ENCODE peak calls at places on chromosomes 1 and 21, in five cellular contexts. One of them, this sample, is unnamed.

GRCh38 chr1:57736940-57737339 is 313.1 kb upstream of the DAB1 start:
- DNase-seq in K562: no peak
- DNase-seq in H1: no peak
- DNase-seq in HCT116: no peak
- DNase-seq in SK-N-SH: no peak
- DNase-seq in this sample: no peak

GRCh38 chr21:29209696-29210095 is 79.3 kb downstream of the MAP3K7CL start:
- DNase-seq in K562: no peak
- DNase-seq in H1: no peak
- DNase-seq in HCT116: no peak
- DNase-seq in SK-N-SH: no peak
- DNase-seq in this sample: no peak

GRCh38 chr1:20719261-20719660 is 1.5 kb upstream of the KIF17 start:
- DNase-seq in K562: no peak
- DNase-seq in H1: no peak
- DNase-seq in HCT116: no peak
- DNase-seq in SK-N-SH: no peak
- DNase-seq in this sample: no peak

GRCh38 chr21:45178971-45179370 is 104.6 kb downstream of the ADARB1 start:
- DNase-seq in K562: no peak
- DNase-seq in H1: no peak
- DNase-seq in HCT116: no peak
- DNase-seq in SK-N-SH: no peak
- DNase-seq in this sample: no peak

GRCh38 chr1:67307251-67308060 is at the start of gene IL12RB2:
- DNase-seq in K562: no peak
- DNase-seq in H1: no peak
- DNase-seq in HCT116: no peak
- DNase-seq in SK-N-SH: peak; percentile 85
- DNase-seq in this sample: no peak

GRCh38 chr1:159250817-159251216 is 46.1 kb downstream of the ACKR1 start:
- DNase-seq in K562: no peak
- DNase-seq in H1: no peak
- DNase-seq in HCT116: no peak
- DNase-seq in SK-N-SH: no peak
- DNase-seq in this sample: no peak

GRCh38 chr1:9149837-9150581 is 21.1 kb upstream of the GPR157 start:
- DNase-seq in K562: no peak
- DNase-seq in H1: no peak
- DNase-seq in HCT116: no peak
- DNase-seq in SK-N-SH: no peak
- DNase-seq in this sample: no peak

GRCh38 chr1:192747942-192748341 is 60.9 kb upstream of the RGS2 start:
- DNase-seq in K562: no peak
- DNase-seq in H1: no peak
- DNase-seq in HCT116: no peak
- DNase-seq in SK-N-SH: peak; percentile 4
- DNase-seq in this sample: no peak

GRCh38 chr1:162279099-162279498 is 97.6 kb downstream of the SPATA46 start:
- DNase-seq in K562: no peak
- DNase-seq in H1: no peak
- DNase-seq in HCT116: no peak
- DNase-seq in SK-N-SH: no peak
- DNase-seq in this sample: no peak

GRCh38 chr1:31672988-31673387 is 28.3 kb upstream of the PEF1 start:
- DNase-seq in K562: no peak
- DNase-seq in H1: no peak
- DNase-seq in HCT116: no peak
- DNase-seq in SK-N-SH: peak; percentile 46
- DNase-seq in this sample: no peak

GRCh38 chr1:18526436-18527275 is 45.9 kb downstream of the KLHDC7A start:
- DNase-seq in K562: no peak
- DNase-seq in H1: no peak
- DNase-seq in HCT116: no peak
- DNase-seq in SK-N-SH: no peak
- DNase-seq in this sample: no peak

GRCh38 chr1:163401211-163401610 is 79.5 kb downstream of the NUF2 start:
- DNase-seq in K562: no peak
- DNase-seq in H1: no peak
- DNase-seq in HCT116: no peak
- DNase-seq in SK-N-SH: no peak
- DNase-seq in this sample: no peak

GRCh38 chr21:29072873-29073221 is 601 bp downstream of the CCT8 start:
- DNase-seq in K562: no peak
- DNase-seq in H1: no peak
- DNase-seq in HCT116: no peak
- DNase-seq in SK-N-SH: peak; percentile 26
- DNase-seq in this sample: no peak

GRCh38 chr1:5525597-5526384 is 466.4 kb downstream of the NPHP4 start:
- DNase-seq in K562: no peak
- DNase-seq in H1: no peak
- DNase-seq in HCT116: no peak
- DNase-seq in SK-N-SH: no peak
- DNase-seq in this sample: no peak

GRCh38 chr21:31644648-31645047 is 14.8 kb upstream of the SOD1 start:
- DNase-seq in K562: no peak
- DNase-seq in H1: no peak
- DNase-seq in HCT116: no peak
- DNase-seq in SK-N-SH: no peak
- DNase-seq in this sample: no peak

GRCh38 chr1:183030053-183030452 is 6.8 kb downstream of the LAMC1 start:
- DNase-seq in K562: no peak
- DNase-seq in H1: no peak
- DNase-seq in HCT116: no peak
- DNase-seq in SK-N-SH: no peak
- DNase-seq in this sample: no peak

GRCh38 chr1:67748630-67749029 is 63.6 kb downstream of the GADD45A start:
- DNase-seq in K562: no peak
- DNase-seq in H1: no peak
- DNase-seq in HCT116: no peak
- DNase-seq in SK-N-SH: no peak
- DNase-seq in this sample: no peak

GRCh38 chr1:159937014-159937750 is 8.2 kb downstream of the IGSF9 start:
- DNase-seq in K562: no peak
- DNase-seq in H1: no peak
- DNase-seq in HCT116: no peak
- DNase-seq in SK-N-SH: no peak
- DNase-seq in this sample: no peak

GRCh38 chr1:67724928-67725560 is 40.0 kb downstream of the GADD45A start:
- DNase-seq in K562: no peak
- DNase-seq in H1: no peak
- DNase-seq in HCT116: no peak
- DNase-seq in SK-N-SH: no peak
- DNase-seq in this sample: peak; percentile 47

GRCh38 chr1:17759114-17759513 is 4.0 kb downstream of the ACTL8 start:
- DNase-seq in K562: peak; percentile 74
- DNase-seq in H1: no peak
- DNase-seq in HCT116: peak; percentile 22
- DNase-seq in SK-N-SH: no peak
- DNase-seq in this sample: no peak

GRCh38 chr1:159977364-159978106 is 23.5 kb upstream of the SLAMF9 start:
- DNase-seq in K562: no peak
- DNase-seq in H1: no peak
- DNase-seq in HCT116: no peak
- DNase-seq in SK-N-SH: no peak
- DNase-seq in this sample: no peak

GRCh38 chr1:228005511-228006033 is 1.2 kb upstream of the WNT3A start:
- DNase-seq in K562: no peak
- DNase-seq in H1: no peak
- DNase-seq in HCT116: no peak
- DNase-seq in SK-N-SH: peak; percentile 25
- DNase-seq in this sample: no peak

GRCh38 chr1:205543351-205544305 is 39.2 kb downstream of the CDK18 start:
- DNase-seq in K562: peak; percentile 56
- DNase-seq in H1: peak; percentile 50
- DNase-seq in HCT116: no peak
- DNase-seq in SK-N-SH: peak; percentile 78
- DNase-seq in this sample: peak; percentile 98

GRCh38 chr1:32071758-32072621 is 749 bp upstream of the TMEM39B start:
- DNase-seq in K562: no peak
- DNase-seq in H1: no peak
- DNase-seq in HCT116: no peak
- DNase-seq in SK-N-SH: no peak
- DNase-seq in this sample: no peak

GRCh38 chr1:1290238-1290731 is 10.0 kb downstream of the SCNN1D start:
- DNase-seq in K562: peak; percentile 79
- DNase-seq in H1: no peak
- DNase-seq in HCT116: no peak
- DNase-seq in SK-N-SH: peak; percentile 89
- DNase-seq in this sample: peak; percentile 84

GRCh38 chr1:198846506-198847010 is 207.7 kb downstream of the PTPRC start:
- DNase-seq in K562: no peak
- DNase-seq in H1: no peak
- DNase-seq in HCT116: no peak
- DNase-seq in SK-N-SH: no peak
- DNase-seq in this sample: no peak

GRCh38 chr1:237891979-237892378 is 1.3 kb upstream of the ZP4 start:
- DNase-seq in K562: no peak
- DNase-seq in H1: no peak
- DNase-seq in HCT116: no peak
- DNase-seq in SK-N-SH: no peak
- DNase-seq in this sample: no peak

GRCh38 chr1:176595217-176595616 is 132.2 kb downstream of the PAPPA2 start:
- DNase-seq in K562: no peak
- DNase-seq in H1: no peak
- DNase-seq in HCT116: no peak
- DNase-seq in SK-N-SH: no peak
- DNase-seq in this sample: no peak

GRCh38 chr1:14809186-14809981 is 210.9 kb downstream of the KAZN start:
- DNase-seq in K562: no peak
- DNase-seq in H1: no peak
- DNase-seq in HCT116: no peak
- DNase-seq in SK-N-SH: no peak
- DNase-seq in this sample: no peak

GRCh38 chr1:223683586-223684487 is 18.3 kb upstream of the CAPN8 start:
- DNase-seq in K562: peak; percentile 55
- DNase-seq in H1: no peak
- DNase-seq in HCT116: no peak
- DNase-seq in SK-N-SH: peak; percentile 60
- DNase-seq in this sample: peak; percentile 55

GRCh38 chr21:35713914-35714313 is 346.4 kb downstream of the SETD4 start:
- DNase-seq in K562: no peak
- DNase-seq in H1: no peak
- DNase-seq in HCT116: no peak
- DNase-seq in SK-N-SH: no peak
- DNase-seq in this sample: no peak

GRCh38 chr1:235227414-235227813 is 66.4 kb upstream of the RBM34 start:
- DNase-seq in K562: no peak
- DNase-seq in H1: no peak
- DNase-seq in HCT116: no peak
- DNase-seq in SK-N-SH: no peak
- DNase-seq in this sample: no peak
- TF ChIP-seq JUND in K562: no peak
- TF ChIP-seq JUND in H1: no peak
- TF ChIP-seq JUND in HCT116: no peak
- TF ChIP-seq JUND in SK-N-SH: no peak
- TF ChIP-seq JUND in this sample: no peak

GRCh38 chr21:46184625-46185555 is 631 bp upstream of the SPATC1L start:
- DNase-seq in K562: peak; percentile 86
- DNase-seq in H1: peak; percentile 88
- DNase-seq in HCT116: peak; percentile 8
- DNase-seq in SK-N-SH: peak; percentile 78
- DNase-seq in this sample: peak; percentile 87

GRCh38 chr21:46182548-46183336 is 1.5 kb downstream of the SPATC1L start:
- DNase-seq in K562: peak; percentile 85
- DNase-seq in H1: no peak
- DNase-seq in HCT116: no peak
- DNase-seq in SK-N-SH: no peak
- DNase-seq in this sample: no peak

GRCh38 chr21:46181953-46182547 is 2.2 kb downstream of the SPATC1L start:
- DNase-seq in K562: no peak
- DNase-seq in H1: no peak
- DNase-seq in HCT116: no peak
- DNase-seq in SK-N-SH: no peak
- DNase-seq in this sample: no peak

GRCh38 chr21:46185717-46186116 is 1.5 kb upstream of the SPATC1L start:
- DNase-seq in K562: no peak
- DNase-seq in H1: no peak
- DNase-seq in HCT116: no peak
- DNase-seq in SK-N-SH: no peak
- DNase-seq in this sample: no peak

GRCh38 chr21:46183910-46184624 is at the start of gene SPATC1L:
- DNase-seq in K562: peak; percentile 71
- DNase-seq in H1: peak; percentile 38
- DNase-seq in HCT116: no peak
- DNase-seq in SK-N-SH: peak; percentile 82
- DNase-seq in this sample: peak; percentile 67
- TF ChIP-seq JUND in K562: no peak
- TF ChIP-seq JUND in H1: no peak
- TF ChIP-seq JUND in HCT116: no peak
- TF ChIP-seq JUND in SK-N-SH: no peak
- TF ChIP-seq JUND in this sample: no peak

GRCh38 chr1:81489372-81489934 is 311.3 kb upstream of the ADGRL2 start:
- DNase-seq in K562: no peak
- DNase-seq in H1: no peak
- DNase-seq in HCT116: no peak
- DNase-seq in SK-N-SH: no peak
- DNase-seq in this sample: no peak

GRCh38 chr1:81493102-81493864 is 307.5 kb upstream of the ADGRL2 start:
- DNase-seq in K562: no peak
- DNase-seq in H1: no peak
- DNase-seq in HCT116: no peak
- DNase-seq in SK-N-SH: no peak
- DNase-seq in this sample: no peak

GRCh38 chr1:81498370-81499184 is 302.2 kb upstream of the ADGRL2 start:
- DNase-seq in K562: no peak
- DNase-seq in H1: no peak
- DNase-seq in HCT116: no peak
- DNase-seq in SK-N-SH: no peak
- DNase-seq in this sample: no peak

DNA sequence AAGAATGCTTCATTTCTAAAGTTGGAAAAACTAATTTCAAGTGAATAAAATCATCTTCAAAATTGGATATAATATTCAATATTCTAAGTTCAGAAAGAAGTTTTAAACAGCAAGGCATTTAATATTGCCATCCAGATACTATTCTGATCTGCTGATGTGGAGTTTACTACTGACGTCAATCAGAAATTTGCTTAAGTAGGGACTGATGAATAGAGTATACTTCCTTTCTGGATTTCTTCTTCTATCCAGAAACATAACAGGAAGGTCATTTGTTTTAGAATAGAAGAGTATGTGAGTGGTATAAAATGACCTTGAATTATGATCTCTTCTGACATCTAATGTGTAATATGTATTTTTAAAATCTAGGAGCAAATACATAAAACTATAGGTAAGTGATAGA is 308.1 kb upstream of the ADGRL2 start:
- DNase-seq in K562: no peak
- DNase-seq in H1: no peak
- DNase-seq in HCT116: no peak
- DNase-seq in SK-N-SH: no peak
- DNase-seq in this sample: no peak
- TF ChIP-seq JUND in K562: no peak
- TF ChIP-seq JUND in H1: no peak
- TF ChIP-seq JUND in HCT116: no peak
- TF ChIP-seq JUND in SK-N-SH: no peak
- TF ChIP-seq JUND in this sample: no peak

GRCh38 chr1:156640842-156641706 is 843 bp upstream of the BCAN start:
- DNase-seq in K562: no peak
- DNase-seq in H1: no peak
- DNase-seq in HCT116: no peak
- DNase-seq in SK-N-SH: no peak
- DNase-seq in this sample: no peak
- TF ChIP-seq JUND in K562: no peak
- TF ChIP-seq JUND in H1: no peak
- TF ChIP-seq JUND in HCT116: peak; percentile 17
- TF ChIP-seq JUND in SK-N-SH: no peak
- TF ChIP-seq JUND in this sample: no peak

This sample was measured in T47D.